ENCODE peak calls at places on chromosomes 5 and 9, in six cellular contexts. O is H1, X is HepG2, B is GM12878, E is GM12891, P is K562. Q is an unnamed sample.

GRCh38 chr9:16119861-16120641 is 567.2 kb downstream of the CCDC171 start:
- DNase-seq in X (no peak), P (no peak), E (no peak), O (no peak), B (no peak), Q (no peak)

GRCh38 chr9:3528466-3528865 is 2.7 kb upstream of the RFX3 start:
- DNase-seq in P (peak), E (no peak), X (no peak), B (peak), O (no peak), Q (no peak)

GRCh38 chr9:91240596-91240995 is 121.1 kb downstream of the AUH start:
- DNase-seq in X (no peak), P (no peak), E (no peak), O (no peak), B (no peak), Q (no peak)

GRCh38 chr5:160198886-160199409 is 30.4 kb upstream of the FABP6 start:
- DNase-seq in P (no peak), E (no peak), B (no peak), X (no peak), O (peak), Q (no peak)

GRCh38 chr9:109910616-109911568 is 130.9 kb downstream of the PALM2AKAP2 start:
- DNase-seq in B (no peak), O (no peak), P (no peak), E (no peak), X (no peak), Q (no peak)

GRCh38 chr9:34380034-34380510 is 3.4 kb upstream of the MYORG start:
- DNase-seq in B (no peak), X (no peak), E (no peak), P (no peak), O (peak), Q (no peak)

GRCh38 chr9:15349892-15350761 is 43.1 kb upstream of the TTC39B start:
- DNase-seq in X (peak), B (no peak), O (no peak), P (no peak), E (no peak), Q (no peak)

GRCh38 chr9:120310035-120310434 is 269.9 kb downstream of the CDK5RAP2 start:
- DNase-seq in P (no peak), E (no peak), O (no peak), X (no peak), B (no peak), Q (no peak)

GRCh38 chr5:93078082-93079038 is 502.7 kb downstream of the NR2F1-AS1 start:
- DNase-seq in B (peak), X (peak), O (no peak), P (no peak), E (no peak), Q (no peak)

GRCh38 chr5:86143837-86144236 is 473.9 kb upstream of the COX7C start:
- DNase-seq in X (no peak), B (no peak), P (no peak), E (no peak), O (no peak), Q (no peak)

GRCh38 chr9:8924529-8924928 is 1125.0 kb upstream of the DMAC1 start:
- DNase-seq in X (no peak), P (no peak), B (no peak), E (no peak), O (no peak), Q (no peak)

GRCh38 chr5:171420429-171421231 is 1.2 kb downstream of the FGF18 start:
- DNase-seq in O (no peak), B (no peak), P (no peak), X (no peak), E (no peak), Q (no peak)

GRCh38 chr5:95841914-95842812 is 19.6 kb upstream of the GLRX start:
- DNase-seq in E (no peak), O (no peak), X (peak), P (no peak), B (no peak), Q (no peak)

GRCh38 chr5:135826221-135826525 is 8.3 kb upstream of the SLC25A48 start:
- DNase-seq in P (no peak), E (no peak), X (no peak), B (no peak), O (no peak), Q (no peak)

GRCh38 chr5:135825373-135826220 is 8.9 kb upstream of the SLC25A48 start:
- DNase-seq in B (no peak), O (no peak), X (no peak), P (no peak), E (no peak), Q (no peak)

GRCh38 chr5:135828793-135829150 is 5.7 kb upstream of the SLC25A48 start:
- DNase-seq in O (no peak), E (no peak), B (no peak), X (no peak), P (no peak), Q (no peak)

GRCh38 chr5:135827965-135828792 is 6.3 kb upstream of the SLC25A48 start:
- DNase-seq in O (no peak), B (no peak), E (no peak), X (no peak), P (no peak), Q (no peak)

DNA sequence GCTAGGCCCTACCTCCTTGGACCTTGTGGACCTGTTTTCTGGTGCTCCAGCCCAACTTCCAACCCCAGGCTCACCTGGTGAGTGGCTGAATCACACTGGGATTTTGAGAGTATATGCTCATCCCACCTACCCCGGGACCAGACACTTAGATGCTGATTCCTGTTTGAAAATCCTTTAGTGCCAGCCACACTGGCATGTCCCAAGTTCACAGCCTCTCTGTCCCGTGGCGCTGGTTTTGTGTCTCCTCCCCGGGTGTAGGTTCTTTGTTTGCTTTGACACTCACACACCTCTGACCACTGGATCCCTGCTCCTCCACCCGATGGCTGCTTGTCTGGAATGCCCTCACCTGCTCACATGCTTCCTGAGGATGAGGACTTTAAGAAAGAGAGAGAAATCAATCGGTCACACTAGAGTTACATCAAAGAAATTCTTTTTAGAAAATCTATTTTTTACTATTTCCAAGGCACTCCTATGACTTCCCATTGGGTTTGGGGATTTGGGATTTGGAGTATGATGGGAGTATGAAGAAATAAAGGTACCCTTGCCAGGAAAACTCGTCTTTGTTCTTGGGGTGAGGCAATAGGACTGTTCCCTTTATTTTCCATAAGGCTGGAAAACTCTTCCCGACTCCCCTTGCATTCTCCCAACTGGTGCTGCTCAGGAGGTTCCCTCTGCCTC is 7.3 kb upstream of the SLC25A48 start:
- DNase-seq in O (no peak), E (no peak), B (no peak), X (no peak), P (no peak), Q (no peak)
- TF ChIP-seq TAF1 in O (no peak), E (no peak), B (no peak), X (no peak), P (no peak), Q (no peak)

GRCh38 chr9:6681147-6681956 is 35.8 kb upstream of the GLDC start:
- DNase-seq in E (peak), O (peak), X (peak), B (peak), P (peak), Q (peak)
- TF ChIP-seq POLR2A in E (peak), O (peak), X (peak), B (peak), P (peak), Q (peak)

GRCh38 chr5:180803181-180804128 is 849 bp upstream of the MGAT1 start:
- DNase-seq in B (peak), E (peak), O (no peak), P (peak), X (peak), Q (peak)

GRCh38 chr5:180804129-180804601 is 1.6 kb upstream of the MGAT1 start:
- DNase-seq in X (no peak), O (no peak), P (no peak), B (no peak), E (no peak), Q (no peak)

GRCh38 chr5:180799902-180800801 is 2.5 kb downstream of the MGAT1 start:
- DNase-seq in O (no peak), P (peak), E (no peak), X (no peak), B (no peak), Q (no peak)

GRCh38 chr5:180801596-180802324 is 846 bp downstream of the MGAT1 start:
- DNase-seq in P (no peak), O (no peak), B (no peak), X (no peak), E (no peak), Q (no peak)

DNA sequence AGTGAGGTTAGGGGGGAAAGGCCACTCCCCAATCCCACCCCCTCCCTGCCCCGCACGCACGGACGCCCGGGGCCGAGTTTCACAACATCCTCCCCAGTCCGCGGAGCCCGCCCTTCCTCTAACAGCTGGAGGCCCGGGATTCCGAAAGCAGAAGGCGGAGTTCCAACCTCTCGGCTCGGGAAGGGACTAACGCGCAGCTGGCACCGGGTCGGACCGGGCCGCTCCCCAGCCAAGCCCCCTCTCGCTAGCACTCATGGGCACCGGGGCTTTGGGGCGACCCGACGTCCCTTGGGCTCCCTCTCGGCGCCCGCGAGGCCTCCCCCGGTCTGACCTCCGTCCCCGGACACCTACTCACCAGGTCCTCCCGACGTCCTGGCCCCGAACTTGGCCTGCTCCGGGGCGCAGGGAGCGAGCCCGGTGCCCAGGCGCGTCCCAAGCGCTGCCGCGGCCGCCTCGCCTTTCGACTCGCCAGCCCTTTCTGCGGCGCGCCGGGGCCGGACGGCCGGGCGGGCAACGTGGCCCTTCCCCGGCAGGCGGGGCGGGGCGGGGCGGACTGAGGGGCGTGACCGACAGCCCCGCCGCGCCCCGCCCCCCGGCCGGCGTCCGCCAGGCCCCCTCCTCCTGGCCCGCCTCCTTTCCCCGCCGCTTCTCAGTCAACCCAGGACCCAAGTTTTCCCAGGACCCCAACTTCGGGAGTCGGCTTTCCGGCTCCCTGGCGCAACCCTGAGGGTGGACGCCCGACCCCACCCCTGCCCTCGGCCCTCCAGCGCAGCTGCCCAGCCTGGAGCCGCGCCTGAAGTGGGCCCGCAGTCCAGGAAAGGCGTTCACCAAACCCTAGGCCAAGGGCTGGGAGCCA is at the start of gene MGAT1:
- DNase-seq in O (peak), E (peak), P (peak), B (no peak), X (peak), Q (peak)
- TF ChIP-seq TAF1 in O (peak), E (peak), P (peak), B (peak), X (peak), Q (peak)

DNA sequence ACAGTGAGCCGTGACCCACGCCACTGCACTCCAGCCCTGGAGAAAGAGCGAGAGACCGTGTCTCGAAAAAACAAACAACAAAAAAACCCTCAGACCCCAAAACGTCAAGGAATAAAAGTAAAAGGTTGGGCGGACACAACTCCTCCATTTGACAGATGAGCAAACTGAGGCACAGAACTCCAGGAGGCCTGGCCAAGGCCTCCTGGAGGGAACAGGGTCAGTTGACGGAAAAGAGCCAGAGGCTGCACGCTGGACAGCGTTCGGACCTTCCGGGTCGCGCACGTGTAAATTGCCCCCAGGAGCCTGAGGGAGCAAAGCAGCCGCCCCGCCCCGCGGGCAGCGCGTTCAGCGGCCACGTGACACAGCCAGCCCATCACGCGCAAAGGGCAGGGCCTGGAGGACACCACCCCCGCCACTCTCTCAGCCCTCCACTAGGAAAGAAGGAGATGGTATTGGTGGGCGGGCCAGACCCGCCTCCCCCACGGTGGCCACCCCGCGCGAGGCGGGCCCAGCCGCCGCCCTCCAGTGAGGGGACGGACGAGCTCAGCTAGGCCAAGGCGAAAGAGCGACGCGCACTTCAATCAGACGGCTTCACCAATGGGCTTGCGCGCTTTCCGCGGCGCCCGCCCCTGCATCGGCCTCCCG is 81.5 kb downstream of the PTPDC1 start:
- DNase-seq in P (peak), X (peak), O (peak), B (peak), E (peak), Q (peak)
- TF ChIP-seq POLR2A in P (peak), X (peak), O (no peak), B (no peak), E (no peak), Q (no peak)

DNA sequence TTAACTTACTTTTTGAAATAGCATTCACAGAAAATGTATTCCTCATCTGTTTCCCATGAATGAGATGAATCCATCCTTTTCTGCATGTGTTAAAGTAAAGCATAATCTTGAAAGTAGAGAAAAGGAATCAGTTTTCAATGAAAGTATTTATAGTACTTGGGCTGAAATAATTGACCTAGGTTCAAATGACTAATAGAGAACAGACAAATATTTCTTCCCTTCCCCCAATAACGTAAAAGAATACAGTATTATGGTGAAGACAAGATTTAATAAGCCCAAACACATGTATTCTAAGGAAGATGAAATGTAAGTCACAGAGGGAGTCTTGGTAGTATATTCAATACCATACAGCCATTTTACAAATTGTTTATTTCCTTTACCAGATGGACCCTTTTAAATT is 403.4 kb downstream of the ZNF608 start:
- DNase-seq in E (no peak), P (no peak), O (no peak), B (no peak), X (no peak), Q (no peak)
- TF ChIP-seq TAF1 in E (no peak), P (no peak), O (no peak), B (no peak), X (no peak), Q (no peak)

GRCh38 chr9:130445268-130445983 is 665 bp downstream of the ASS1 start:
- DNase-seq in P (no peak), B (no peak), X (peak), E (no peak), O (peak), Q (no peak)
- TF ChIP-seq POLR2A in P (no peak), B (no peak), X (no peak), E (no peak), O (no peak), Q (no peak)

DNA sequence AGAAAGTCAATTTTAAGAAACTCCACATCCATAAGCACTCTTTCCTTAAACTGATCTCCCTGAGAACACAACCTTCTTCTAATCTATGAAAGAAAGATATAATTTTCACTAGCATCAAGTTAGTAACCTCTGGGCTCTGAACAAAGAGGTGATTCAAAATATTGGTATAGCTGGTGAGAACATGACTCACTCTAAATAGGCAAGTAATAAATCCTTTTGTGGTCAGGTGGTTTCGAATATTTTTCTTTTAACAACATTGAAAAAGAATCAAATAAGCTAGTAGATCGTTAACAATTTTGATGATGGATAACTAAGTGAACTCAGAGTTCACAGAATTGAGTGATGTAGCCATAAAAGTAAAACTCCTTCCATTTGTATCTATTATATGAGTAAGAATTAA is 150.6 kb upstream of the IQGAP2 start:
- DNase-seq in P (no peak), B (no peak), E (no peak), X (no peak), O (no peak), Q (no peak)
- TF ChIP-seq TAF1 in P (no peak), B (no peak), E (no peak), X (no peak), O (no peak), Q (no peak)

DNA sequence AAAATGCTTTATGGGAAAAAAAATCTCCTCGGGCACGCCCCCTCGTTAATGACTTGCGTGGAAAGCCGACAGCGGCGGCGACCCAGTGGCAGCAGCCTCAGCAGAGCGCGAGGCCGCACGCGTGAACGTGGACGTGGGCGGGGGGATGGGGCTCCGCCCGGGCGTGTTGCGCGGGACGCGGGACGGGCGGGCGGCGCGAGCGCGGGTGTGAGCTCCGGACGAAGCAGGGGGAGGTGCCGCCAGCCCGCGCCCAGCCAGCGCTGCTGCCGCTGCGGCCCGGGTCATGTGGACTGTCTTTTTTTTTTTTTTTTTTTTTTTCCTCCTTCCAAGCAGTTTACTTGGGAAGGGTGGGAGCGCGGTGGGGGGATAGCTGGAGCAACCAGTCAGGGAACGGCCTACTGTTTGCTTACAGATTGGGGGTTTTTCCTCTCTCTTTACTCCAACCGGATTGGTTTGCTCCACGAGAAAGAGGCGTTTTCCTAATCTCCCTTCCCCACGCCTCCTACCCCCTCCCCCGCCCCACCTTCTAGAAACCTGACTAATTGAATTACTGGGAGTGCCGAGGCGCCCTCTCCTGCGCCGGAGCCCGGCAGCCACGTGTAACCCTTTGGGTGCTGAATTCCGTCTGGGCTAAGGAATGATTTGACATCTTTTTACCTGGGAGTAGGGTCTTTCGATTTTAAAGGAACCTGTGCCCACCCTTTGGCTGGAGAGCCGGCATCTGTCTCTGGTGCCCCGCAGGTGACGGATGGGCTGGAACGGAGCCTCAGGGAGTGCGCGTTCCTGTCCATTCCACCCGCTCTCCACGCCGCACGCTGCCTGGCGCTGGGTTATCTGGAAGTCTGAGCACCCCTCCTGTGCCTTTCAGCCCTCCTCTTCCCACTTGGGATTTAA is 1.7 kb upstream of the EFNA5 start:
- DNase-seq in E (peak), O (peak), P (peak), B (no peak), X (peak), Q (peak)
- TF ChIP-seq POLR2A in E (no peak), O (no peak), P (no peak), B (no peak), X (no peak), Q (no peak)

DNA sequence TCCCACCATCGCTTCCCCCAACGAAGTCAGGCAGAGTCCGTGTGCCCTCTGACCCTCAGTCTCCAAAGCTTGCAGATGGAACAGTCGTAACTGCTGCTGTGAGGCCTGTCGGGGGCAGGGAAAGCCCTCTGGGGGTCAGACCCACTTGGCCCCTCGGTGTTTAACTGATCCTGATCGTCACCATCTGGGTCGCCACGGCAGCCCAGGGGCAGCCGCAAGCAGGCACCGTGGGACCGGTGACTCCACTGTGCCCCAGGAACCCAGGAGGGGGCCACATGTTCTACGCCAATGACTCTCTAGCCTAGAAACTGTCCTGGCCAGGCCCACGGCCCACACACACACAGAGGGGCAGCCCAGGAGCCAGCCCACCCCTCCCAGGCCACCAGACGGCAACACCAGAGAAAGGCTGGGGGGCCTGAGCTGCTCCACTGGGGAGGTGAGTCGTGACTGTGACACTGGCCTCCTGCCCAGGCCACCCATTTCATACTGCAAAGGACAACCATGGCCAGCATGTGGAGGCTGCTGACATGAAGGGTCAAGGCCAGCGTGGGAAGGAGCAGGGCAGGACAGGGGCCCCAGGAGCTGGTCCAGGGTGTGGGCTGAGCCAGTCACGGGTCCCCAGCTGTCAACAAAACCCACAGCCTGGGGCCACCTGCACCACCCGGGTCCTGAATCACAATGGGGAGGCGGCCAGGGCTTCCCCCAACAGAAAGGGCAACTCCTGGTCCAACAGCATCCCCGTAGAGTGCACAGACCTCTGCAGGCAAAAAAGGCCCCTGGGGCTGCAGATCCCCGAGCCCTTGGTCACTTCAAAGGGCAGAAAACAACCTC is 20.8 kb downstream of the VAV2 start:
- DNase-seq in E (no peak), P (no peak), B (no peak), O (no peak), X (no peak), Q (no peak)
- TF ChIP-seq TAF1 in E (no peak), P (no peak), B (no peak), O (no peak), X (no peak), Q (no peak)

Q was measured in GM12892.